ENCODE peak calls at places on chromosomes 13 and 19, in eight cellular contexts. Q is dorsolateral prefrontal cortex, X is GM06990, W is HFFc6, E is WERI-Rb-1, P is AG04450, N is neural progenitor cell, I is GM12865. J is an unnamed sample.
A peak's percentile ranks its signal among the peaks of the same experiment; 100 is the strongest.

GRCh38 chr19:47495478-47496372 is 11.7 kb upstream of the KPTN start:
- DNase-seq in N (no peak), Q (no peak), I (no peak), X (no peak), P (no peak), W (no peak), E (no peak), J (no peak)

GRCh38 chr13:26022538-26023292 is 29.1 kb downstream of the SHISA2 start:
- DNase-seq in X (no peak), E (no peak), Q (no peak), N (no peak), P (no peak), W (peak; percentile 84), I (no peak), J (peak; percentile 81)

GRCh38 chr13:36887758-36888521 is 32.1 kb downstream of the SMAD9 start:
- DNase-seq in X (no peak), N (peak; percentile 26), E (no peak), P (no peak), Q (no peak), I (peak; percentile 30), W (no peak), J (no peak)

GRCh38 chr13:71290963-71291937 is 575.8 kb downstream of the DACH1 start:
- DNase-seq in W (no peak), I (peak; percentile 88), N (no peak), Q (no peak), P (no peak), X (peak; percentile 29), E (no peak), J (no peak)

GRCh38 chr13:78323848-78324247 is 279.5 kb downstream of the POU4F1 start:
- DNase-seq in Q (no peak), I (no peak), W (no peak), N (no peak), X (no peak), P (no peak), E (no peak), J (no peak)

GRCh38 chr13:46321494-46322225 is 65.4 kb downstream of the RUBCNL start:
- DNase-seq in I (peak; percentile 77), X (no peak), W (peak; percentile 41), N (peak; percentile 73), Q (peak; percentile 31), E (peak; percentile 63), P (peak; percentile 10), J (peak; percentile 67)

GRCh38 chr19:53881482-53882390 is at the start of gene PRKCG:
- DNase-seq in E (peak; percentile 83), W (no peak), I (no peak), Q (no peak), N (peak; percentile 87), X (peak; percentile 56), P (no peak), J (peak; percentile 81)

GRCh38 chr13:91347212-91347995 is at the start of gene MIR17HG:
- DNase-seq in W (peak; percentile 71), Q (peak; percentile 73), P (no peak), X (peak; percentile 93), N (peak; percentile 96), I (peak; percentile 96), E (peak; percentile 99), J (peak; percentile 91)

GRCh38 chr19:45768644-45769053 is 403 bp downstream of the SIX5 start:
- DNase-seq in N (peak; percentile 71), P (no peak), W (no peak), I (peak; percentile 75), E (peak; percentile 45), Q (no peak), X (no peak), J (no peak)

GRCh38 chr13:41597348-41598041 is 140.1 kb downstream of the RGCC start:
- DNase-seq in E (no peak), Q (no peak), N (no peak), P (no peak), W (peak; percentile 30), X (no peak), I (no peak), J (no peak)

GRCh38 chr13:113232208-113233003 is 23.0 kb downstream of the CUL4A start:
- DNase-seq in W (no peak), N (no peak), E (no peak), I (no peak), X (no peak), P (no peak), Q (no peak), J (no peak)

GRCh38 chr13:47934371-47934770 is 66.7 kb downstream of the SUCLA2 start:
- DNase-seq in E (no peak), W (no peak), Q (no peak), N (no peak), P (no peak), X (no peak), I (no peak), J (no peak)

GRCh38 chr19:50460161-50460765 is 16.0 kb upstream of the EMC10 start:
- DNase-seq in Q (no peak), E (no peak), X (peak; percentile 79), N (no peak), W (peak; percentile 45), P (no peak), I (peak; percentile 91), J (no peak)

GRCh38 chr13:33796095-33796494 is 21.9 kb upstream of the RFC3 start:
- DNase-seq in Q (no peak), P (no peak), W (no peak), I (no peak), N (no peak), X (no peak), E (no peak), J (no peak)

GRCh38 chr13:33797622-33798021 is 20.3 kb upstream of the RFC3 start:
- DNase-seq in N (no peak), Q (no peak), W (no peak), E (no peak), I (peak; percentile 21), X (no peak), P (no peak), J (no peak)

GRCh38 chr13:33798023-33798422 is 19.9 kb upstream of the RFC3 start:
- DNase-seq in X (no peak), P (no peak), W (no peak), I (no peak), N (no peak), Q (no peak), E (no peak), J (no peak)

GRCh38 chr13:33800646-33801186 is 17.2 kb upstream of the RFC3 start:
- DNase-seq in E (no peak), Q (no peak), W (no peak), P (no peak), I (no peak), N (no peak), X (no peak), J (no peak)

GRCh38 chr13:33799950-33800592 is 17.9 kb upstream of the RFC3 start:
- DNase-seq in X (no peak), P (no peak), N (peak; percentile 33), W (peak; percentile 40), Q (no peak), E (no peak), I (peak; percentile 7), J (no peak)
- TF ChIP-seq CTCF in X (peak; percentile 45), P (peak; percentile 53), N (peak; percentile 62), W (peak; percentile 68), Q (peak; percentile 58), E (no peak), I (peak; percentile 7), J (no peak)

GRCh38 chr19:41161903-41162302 is 31.1 kb upstream of the CYP2S1 start:
- DNase-seq in Q (no peak), E (peak; percentile 13), X (no peak), N (no peak), I (no peak), P (no peak), W (no peak), J (no peak)
- TF ChIP-seq CTCF in Q (no peak), E (no peak), X (peak; percentile 24), N (peak; percentile 34), I (no peak), P (no peak), W (peak; percentile 47), J (no peak)

DNA sequence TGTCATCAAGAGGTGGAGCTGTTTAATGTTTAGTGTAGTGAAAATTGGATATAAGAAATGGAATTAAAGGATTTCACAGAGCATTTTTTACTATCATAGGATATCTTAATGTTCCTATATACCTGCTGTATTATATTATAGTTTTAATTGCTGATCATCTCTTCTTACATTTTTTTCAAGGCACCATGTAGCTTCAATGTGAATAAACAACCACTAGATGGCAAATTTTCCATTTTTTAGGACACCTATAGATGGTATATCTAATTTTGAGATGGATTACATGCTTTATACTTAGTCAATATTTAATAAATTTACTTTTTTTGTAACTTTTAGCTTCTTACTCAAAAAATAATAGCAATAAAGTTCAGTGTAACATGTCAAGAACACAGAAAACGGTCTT is 9.0 kb upstream of the ATXN8OS start:
- DNase-seq in I (no peak), P (no peak), X (no peak), E (no peak), Q (no peak), W (no peak), N (no peak), J (no peak)
- TF ChIP-seq CTCF in I (peak; percentile 10), P (no peak), X (no peak), E (no peak), Q (peak; percentile 48), W (peak; percentile 50), N (peak; percentile 54), J (peak; percentile 52)

GRCh38 chr19:5905072-5905778 is 553 bp downstream of the VMAC start:
- DNase-seq in W (no peak), X (no peak), I (no peak), N (no peak), Q (no peak), P (no peak), E (no peak), J (no peak)

GRCh38 chr19:5900976-5901375 is 2.6 kb downstream of the NDUFA11 start:
- DNase-seq in Q (no peak), P (no peak), W (no peak), N (no peak), E (no peak), X (no peak), I (no peak), J (no peak)

GRCh38 chr19:5903054-5903501 is 512 bp downstream of the NDUFA11 start:
- DNase-seq in N (no peak), E (no peak), I (no peak), X (no peak), P (no peak), W (peak; percentile 32), Q (no peak), J (no peak)

GRCh38 chr19:5904302-5905071 is at the start of gene VMAC:
- DNase-seq in X (peak; percentile 98), N (peak; percentile 100), W (peak; percentile 100), I (peak; percentile 100), E (peak; percentile 100), Q (peak; percentile 97), P (peak; percentile 100), J (peak; percentile 100)

DNA sequence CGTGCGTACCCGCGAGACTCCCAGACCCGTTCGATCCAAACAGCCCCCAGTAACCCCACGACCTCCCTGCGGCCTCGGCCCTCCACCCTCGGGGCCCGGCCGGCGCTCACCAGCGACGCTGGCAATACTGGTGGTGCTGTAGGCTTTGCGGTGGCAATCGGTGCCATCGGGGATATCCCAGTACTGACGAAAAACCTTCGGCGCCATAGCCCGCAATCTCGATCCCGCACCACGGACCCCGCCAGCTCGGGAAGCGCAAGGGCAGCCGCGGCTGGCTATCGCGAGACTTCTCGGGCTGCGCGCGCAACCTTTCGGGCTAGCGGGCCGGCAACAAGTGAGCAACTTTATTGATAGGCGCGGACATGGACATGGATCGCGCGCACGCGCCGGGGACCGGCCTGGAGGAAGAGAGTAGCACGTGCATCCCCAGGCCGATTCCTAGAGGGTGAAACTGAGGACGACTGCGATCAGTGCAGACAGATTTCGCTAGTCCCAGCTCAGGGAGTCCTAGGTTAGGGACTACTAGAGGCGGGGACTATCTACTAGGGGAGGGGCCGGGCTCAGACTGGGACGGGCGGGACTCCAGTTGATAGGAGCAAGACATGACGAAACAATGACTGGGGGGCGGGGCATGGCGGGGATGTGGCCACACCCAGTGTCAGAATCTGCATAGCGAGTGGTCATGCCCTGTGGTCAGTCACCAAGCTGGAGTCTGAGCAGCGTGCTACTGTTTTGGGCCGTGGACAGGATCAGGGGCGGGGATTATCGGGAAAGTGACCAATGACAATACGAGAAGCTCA is at the start of gene NDUFA11:
- DNase-seq in P (peak; percentile 91), I (peak; percentile 97), Q (peak; percentile 90), W (peak; percentile 96), N (peak; percentile 97), X (peak; percentile 98), E (peak; percentile 97), J (peak; percentile 99)
- TF ChIP-seq CTCF in P (no peak), I (no peak), Q (no peak), W (no peak), N (no peak), X (no peak), E (no peak), J (no peak)

J was measured in glutamatergic neuron.